ENCODE peak calls at places on chromosome 11, in four cellular contexts. C is transverse colon, L is hepatocyte, R is Caco-2. U is an unnamed sample. For H3K4me1 and H3K27me3, the result is how much of the 10 kb centered on the place peaks cover.

GRCh38 chr11:15704064-15704463 is 589.3 kb downstream of the INSC start:
- DNase-seq in R (peak), L (no peak), C (no peak), U (no peak)

GRCh38 chr11:66268953-66269906 is 791 bp downstream of the RAB1B start:
- DNase-seq in C (no peak), L (peak), R (peak), U (no peak)

GRCh38 chr11:69744435-69744834 is 30.7 kb downstream of the FGF4 start:
- DNase-seq in C (no peak), R (peak), L (peak), U (peak)

GRCh38 chr11:69601346-69601975 is 39.5 kb upstream of the CCND1 start:
- DNase-seq in L (peak), C (no peak), R (peak), U (no peak)

GRCh38 chr11:19595840-19596751 is 116.5 kb upstream of the NAV2 start:
- DNase-seq in R (no peak), L (no peak), C (no peak), U (peak)

GRCh38 chr11:75497788-75498404 is 27.8 kb downstream of the GDPD5 start:
- DNase-seq in R (no peak), L (no peak), C (no peak), U (no peak)

GRCh38 chr11:74005721-74006517 is 3.0 kb downstream of the UCP3 start:
- DNase-seq in C (no peak), R (no peak), L (no peak), U (no peak)

GRCh38 chr11:50088231-50088630 is 55.6 kb downstream of the OR4C45 start:
- DNase-seq in R (no peak), C (no peak), L (no peak), U (no peak)

GRCh38 chr11:87398913-87399312 is 361.2 kb downstream of the TMEM135 start:
- DNase-seq in C (peak), L (no peak), R (no peak), U (no peak)

GRCh38 chr11:85666687-85667086 is 1.8 kb upstream of the CREBZF start:
- DNase-seq in C (no peak), L (no peak), R (no peak), U (no peak)

GRCh38 chr11:85665756-85666155 is 827 bp upstream of the CREBZF start:
- DNase-seq in L (peak), C (no peak), R (no peak), U (no peak)

GRCh38 chr11:85663080-85663729 is 1.7 kb downstream of the CREBZF start:
- DNase-seq in C (no peak), L (peak), R (no peak), U (no peak)

GRCh38 chr11:85663781-85664560 is 958 bp downstream of the CREBZF start:
- DNase-seq in R (peak), C (peak), L (peak), U (peak)

DNA sequence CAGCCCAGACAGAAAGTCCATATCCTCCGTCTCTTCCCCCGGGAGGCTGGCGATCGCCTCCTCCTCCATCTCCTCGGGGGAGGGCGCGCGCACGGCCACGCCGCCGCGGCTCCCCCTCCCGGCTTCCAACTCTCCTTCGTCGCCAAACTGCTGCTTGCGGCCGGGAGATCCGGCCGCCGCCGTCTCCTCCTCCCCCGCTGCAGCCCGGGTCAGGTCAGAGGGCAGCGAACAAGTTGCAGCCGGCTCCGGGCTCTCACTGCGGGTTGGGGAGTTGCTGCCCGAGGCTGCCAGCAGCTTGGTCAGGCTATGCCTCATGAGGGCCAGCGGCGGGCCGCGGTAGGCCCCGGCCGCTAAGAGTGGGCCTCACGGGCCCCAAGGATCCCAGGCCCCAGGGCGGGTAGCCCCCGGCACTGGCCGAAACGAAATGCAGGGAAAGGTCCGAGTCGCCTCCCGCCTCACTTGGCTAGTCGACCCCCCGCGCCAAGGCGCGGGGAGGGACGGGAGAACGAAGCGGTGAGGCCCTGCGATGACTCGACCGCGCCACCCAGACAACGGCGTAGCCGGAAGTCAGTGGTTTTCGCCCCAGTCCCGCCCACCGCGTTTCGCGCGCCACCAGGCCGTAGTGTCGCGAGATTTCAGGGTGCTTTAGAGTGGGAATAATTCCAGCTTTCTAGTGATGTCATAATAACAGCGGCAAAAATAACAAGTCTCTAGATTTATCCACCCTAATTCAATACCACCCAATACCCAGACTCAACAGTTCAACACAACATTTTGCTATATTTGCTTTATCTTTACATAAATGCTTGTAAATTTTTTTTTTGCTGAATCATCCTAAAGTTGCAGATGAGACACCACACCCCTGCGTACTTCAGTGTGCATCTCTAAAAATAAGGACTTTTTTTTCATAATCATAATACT is at the start of gene CREBZF:
- DNase-seq in C (peak), L (peak), R (peak), U (peak)
- TF ChIP-seq CTCF in C (no peak), L (no peak), R (no peak), U (no peak)

GRCh38 chr11:121449123-121449522 is 3.0 kb upstream of the SORL1 start:
- DNase-seq in C (no peak), L (no peak), R (no peak), U (no peak)
- H3K4me1 ChIP-seq in C (under half), L (under half), R (under half), U (under half)

GRCh38 chr11:133082851-133083488 is 449.3 kb downstream of the OPCML start:
- DNase-seq in R (no peak), L (peak), C (peak), U (no peak)
- H3K27me3 ChIP-seq in R (under half), L (half or more), C (under half), U (under half)

DNA sequence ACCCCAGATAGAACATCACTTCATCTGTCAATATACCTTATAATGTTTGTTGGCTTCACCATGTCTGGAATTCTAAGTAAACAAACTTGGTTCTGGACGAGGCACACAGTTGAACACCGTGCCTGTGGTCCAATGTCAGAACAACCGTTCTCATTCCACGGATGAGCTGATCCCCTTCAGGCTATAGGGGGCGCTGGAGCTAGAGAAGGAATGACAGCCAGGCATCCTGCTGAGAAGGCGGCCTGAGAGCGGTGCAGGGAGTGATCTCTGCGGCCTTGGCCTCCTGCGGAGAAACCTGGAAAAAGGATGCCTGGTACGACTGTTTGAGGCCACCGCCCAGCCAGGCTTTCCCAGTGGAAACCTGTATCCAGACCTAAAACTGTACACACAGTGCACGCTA is 48.7 kb downstream of the FDX1 start:
- DNase-seq in C (no peak), L (peak), R (peak), U (no peak)
- TF ChIP-seq CTCF in C (no peak), L (peak), R (peak), U (peak)

DNA sequence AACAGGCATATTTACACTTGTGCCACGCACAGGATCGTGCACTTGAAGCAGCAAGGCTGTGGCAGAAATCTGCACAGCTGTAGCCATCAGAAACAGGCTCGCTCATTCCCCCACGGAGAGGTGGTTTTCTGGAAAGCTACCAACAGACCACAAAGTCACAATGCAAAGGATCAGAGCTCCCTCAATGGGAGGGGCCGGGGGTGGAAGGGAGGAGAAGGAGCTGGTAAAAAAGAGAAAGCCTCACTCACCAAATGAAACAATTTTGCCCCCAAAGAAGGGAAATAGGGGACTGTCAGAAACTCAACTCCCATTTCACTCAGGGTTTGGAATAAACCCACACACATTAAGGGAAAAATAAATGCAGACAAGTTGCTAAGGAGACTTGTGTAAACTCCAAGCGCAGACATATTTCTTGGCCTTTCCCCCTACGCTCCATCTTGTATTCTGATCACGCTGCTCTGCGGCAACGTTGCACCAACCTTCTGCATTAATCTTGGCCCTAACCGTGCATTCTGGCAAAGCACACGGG is 43.2 kb upstream of the BLID start:
- DNase-seq in C (no peak), R (no peak), L (peak), U (no peak)
- H3K4me1 ChIP-seq in C (under half), R (under half), L (under half), U (half or more)

GRCh38 chr11:61587541-61587941 is 6.7 kb upstream of the SYT7 start:
- DNase-seq in R (peak), L (peak), C (peak), U (no peak)
- H3K27me3 ChIP-seq in R (under half), L (under half), C (under half), U (under half)

U was measured in foreskin keratinocyte.